ENCODE peak calls at places on chromosomes 16 and 17, in seven cellular contexts. P is kidney, C is HEK293T, Y is neuronal stem cell, H is psoas muscle, V is AG09309, R is GDM1. N is an unnamed sample.

GRCh38 chr16:53726625-53727024 is 22.7 kb downstream of the FTO start:
- DNase-seq in C (no peak), R (no peak), P (no peak), Y (peak), V (no peak), H (no peak), N (no peak)

GRCh38 chr16:3902731-3903130 is 22.2 kb upstream of the CREBBP start:
- DNase-seq in P (no peak), Y (no peak), V (no peak), H (no peak), R (no peak), C (no peak), N (no peak)

GRCh38 chr16:70570967-70571570 is 47.5 kb downstream of the SF3B3 start:
- DNase-seq in P (no peak), C (no peak), Y (no peak), H (no peak), V (no peak), R (no peak), N (no peak)

GRCh38 chr17:77846531-77847085 is 111.9 kb upstream of the TNRC6C start:
- DNase-seq in Y (no peak), C (no peak), R (peak), P (peak), V (no peak), H (no peak), N (no peak)

GRCh38 chr16:273547-274421 is 2.0 kb downstream of the RGS11 start:
- DNase-seq in Y (no peak), V (no peak), P (peak), C (no peak), R (no peak), H (no peak), N (no peak)

GRCh38 chr17:50155115-50155819 is 4.8 kb upstream of the PPP1R9B start:
- DNase-seq in P (peak), V (no peak), Y (no peak), R (no peak), C (no peak), H (peak), N (peak)

GRCh38 chr16:15613676-15614075 is 29.3 kb downstream of the MARF1 start:
- DNase-seq in Y (no peak), R (no peak), C (no peak), P (no peak), V (no peak), H (no peak), N (no peak)

GRCh38 chr17:68248886-68249872 is 1.3 kb downstream of the AMZ2 start:
- DNase-seq in R (peak), C (no peak), V (no peak), P (no peak), Y (no peak), H (no peak), N (no peak)

GRCh38 chr16:21568502-21569189 is 30.7 kb upstream of the METTL9 start:
- DNase-seq in R (no peak), Y (no peak), P (no peak), H (no peak), V (no peak), C (no peak), N (no peak)

GRCh38 chr16:21302898-21303528 is 24.9 kb upstream of the CRYM start:
- DNase-seq in R (no peak), H (no peak), Y (no peak), C (no peak), V (peak), P (no peak), N (peak)

GRCh38 chr17:9644910-9645751 is at the start of gene USP43:
- DNase-seq in R (no peak), Y (peak), H (peak), C (peak), V (no peak), P (peak), N (no peak)

GRCh38 chr16:89277641-89278341 is 60.3 kb downstream of the ZNF778 start:
- DNase-seq in H (no peak), C (no peak), P (no peak), V (no peak), R (no peak), Y (no peak), N (no peak)

GRCh38 chr17:80443916-80444708 is 29.1 kb downstream of the ENDOV start:
- DNase-seq in P (no peak), H (no peak), C (no peak), R (no peak), V (no peak), Y (no peak), N (no peak)

GRCh38 chr17:64130559-64131001 is 636 bp upstream of the ERN1 start:
- DNase-seq in R (no peak), V (no peak), H (peak), Y (no peak), C (no peak), P (peak), N (no peak)

GRCh38 chr16:78686601-78687000 is 587.1 kb downstream of the WWOX start:
- DNase-seq in Y (no peak), V (no peak), H (no peak), R (no peak), P (no peak), C (no peak), N (no peak)

GRCh38 chr17:740240-741055 is 8.1 kb downstream of the TLCD3A start:
- DNase-seq in H (no peak), R (no peak), V (no peak), C (no peak), P (peak), Y (no peak), N (no peak)

GRCh38 chr16:57260294-57260929 is 15.4 kb downstream of the ARL2BP start:
- DNase-seq in R (no peak), Y (peak), P (peak), V (no peak), H (no peak), C (no peak), N (peak)

GRCh38 chr16:86984975-86985655 is 332.1 kb downstream of the C16orf95 start:
- DNase-seq in Y (no peak), V (no peak), C (no peak), H (no peak), P (peak), R (no peak), N (peak)

GRCh38 chr16:87490091-87490798 is 2.6 kb downstream of the ZCCHC14 start:
- DNase-seq in H (no peak), C (no peak), Y (no peak), R (no peak), P (no peak), V (no peak), N (no peak)

GRCh38 chr17:61504697-61505096 is 52.5 kb downstream of the TBX4 start:
- DNase-seq in P (no peak), V (peak), C (no peak), R (no peak), H (no peak), Y (no peak), N (peak)

GRCh38 chr16:82891918-82892317 is 265.1 kb downstream of the CDH13 start:
- DNase-seq in C (no peak), Y (no peak), V (no peak), R (no peak), H (no peak), P (no peak), N (no peak)

N was measured in hepatic stellate cell.